ENCODE peak calls at places on chromosomes 2 and 18, in four cellular contexts. D, F, G and B are unnamed samples. For H3K27me3 and H3K9me2, the result is how much of the 10 kb centered on the place peaks cover.

GRCh38 chr2:133591164-133591563 is 22.9 kb upstream of the NCKAP5 start:
- DNase-seq in D (peak), F (peak), G (no peak), B (no peak)

GRCh38 chr18:48829443-48830149 is 121.2 kb downstream of the SMAD7 start:
- DNase-seq in D (no peak), F (peak), G (no peak), B (no peak)

GRCh38 chr18:58687871-58688308 is 16.6 kb downstream of the MALT1 start:
- DNase-seq in D (no peak), F (no peak), G (no peak), B (no peak)

GRCh38 chr2:100786297-100786658 is 33.7 kb upstream of the NPAS2 start:
- DNase-seq in D (peak), F (no peak), G (no peak), B (peak)

GRCh38 chr18:23964282-23965238 is 50.0 kb upstream of the TTC39C start:
- DNase-seq in D (no peak), F (peak), G (peak), B (no peak)

GRCh38 chr18:9055185-9055584 is 47.3 kb upstream of the NDUFV2 start:
- DNase-seq in D (peak), F (no peak), G (peak), B (peak)

GRCh38 chr2:88452980-88453582 is 588 bp upstream of the FOXI3 start:
- DNase-seq in D (no peak), F (no peak), G (no peak), B (no peak)

GRCh38 chr2:14628906-14629305 is 3.6 kb upstream of the LRATD1 start:
- DNase-seq in D (no peak), F (peak), G (no peak), B (peak)

GRCh38 chr2:31997653-31998052 is 13.2 kb downstream of the MEMO1 start:
- DNase-seq in D (no peak), F (no peak), G (no peak), B (no peak)

GRCh38 chr2:233074106-233074505 is 14.0 kb downstream of the INPP5D start:
- DNase-seq in D (no peak), F (no peak), G (no peak), B (no peak)

GRCh38 chr2:70886541-70886987 is 49.1 kb upstream of the ATP6V1B1 start:
- DNase-seq in D (no peak), F (no peak), G (no peak), B (no peak)

GRCh38 chr2:162477011-162477410 is 133.1 kb downstream of the GCA start:
- DNase-seq in D (no peak), F (no peak), G (no peak), B (no peak)

GRCh38 chr18:58909521-58909920 is 44.8 kb downstream of the ZNF532 start:
- DNase-seq in D (no peak), F (no peak), G (no peak), B (no peak)

GRCh38 chr2:72198532-72199241 is 51.0 kb upstream of the CYP26B1 start:
- DNase-seq in D (peak), F (no peak), G (no peak), B (peak)

GRCh38 chr2:239688840-239689239 is 288.0 kb upstream of the HDAC4 start:
- DNase-seq in D (no peak), F (no peak), G (no peak), B (no peak)

GRCh38 chr2:62309465-62310091 is 113.7 kb downstream of the B3GNT2 start:
- DNase-seq in D (no peak), F (no peak), G (no peak), B (no peak)

GRCh38 chr18:456361-456821 is 44.1 kb downstream of the COLEC12 start:
- DNase-seq in D (peak), F (peak), G (no peak), B (no peak)

GRCh38 chr2:113750385-113750784 is 6.1 kb downstream of the SLC35F5 start:
- DNase-seq in D (no peak), F (no peak), G (no peak), B (no peak)

GRCh38 chr2:149739171-149739879 is 151.8 kb upstream of the MMADHC start:
- DNase-seq in D (peak), F (no peak), G (no peak), B (no peak)

GRCh38 chr2:219569041-219569440 is 2.3 kb downstream of the OBSL1 start:
- DNase-seq in D (no peak), F (no peak), G (no peak), B (no peak)

GRCh38 chr18:29841631-29842030 is 1200.9 kb downstream of the DSC3 start:
- DNase-seq in D (no peak), F (no peak), G (no peak), B (peak)

GRCh38 chr2:168146892-168147810 is 100.2 kb downstream of the STK39 start:
- DNase-seq in D (no peak), F (no peak), G (no peak), B (no peak)

GRCh38 chr2:99980200-99980599 is 162.2 kb downstream of the AFF3 start:
- DNase-seq in D (peak), F (no peak), G (no peak), B (no peak)

GRCh38 chr2:235230809-235231601 is 262.8 kb upstream of the AGAP1 start:
- DNase-seq in D (peak), F (no peak), G (no peak), B (no peak)

GRCh38 chr2:122193622-122194021 is 438.2 kb downstream of the TSN start:
- DNase-seq in D (no peak), F (no peak), G (no peak), B (peak)

GRCh38 chr2:96413067-96413722 is 77.6 kb downstream of the NCAPH start:
- DNase-seq in D (no peak), F (peak), G (no peak), B (peak)

GRCh38 chr2:217970206-217970605 is 32.6 kb downstream of the TNS1 start:
- DNase-seq in D (peak), F (no peak), G (no peak), B (no peak)

GRCh38 chr18:48608581-48608980 is 69.8 kb downstream of the CTIF start:
- DNase-seq in D (no peak), F (no peak), G (no peak), B (no peak)

GRCh38 chr2:157787364-157787938 is 88.7 kb downstream of the ACVR1 start:
- DNase-seq in D (no peak), F (no peak), G (no peak), B (no peak)

GRCh38 chr2:160408575-160409291 is 84.9 kb downstream of the RBMS1 start:
- DNase-seq in D (peak), F (peak), G (no peak), B (no peak)

GRCh38 chr2:95346738-95347671 is 49.9 kb downstream of the KCNIP3 start:
- DNase-seq in D (peak), F (peak), G (no peak), B (peak)

GRCh38 chr2:95347681-95348608 is 50.8 kb downstream of the KCNIP3 start:
- DNase-seq in D (no peak), F (no peak), G (no peak), B (no peak)

GRCh38 chr2:95349568-95350319 is 52.6 kb downstream of the KCNIP3 start:
- DNase-seq in D (no peak), F (no peak), G (no peak), B (no peak)

GRCh38 chr2:95350320-95351079 is 52.0 kb upstream of the FAHD2A start:
- DNase-seq in D (no peak), F (no peak), G (no peak), B (no peak)

GRCh38 chr2:95348609-95349567 is 51.7 kb downstream of the KCNIP3 start:
- DNase-seq in D (peak), F (peak), G (no peak), B (no peak)
- H3K27me3 ChIP-seq in D (under half), F (under half), G (under half), B (under half)

GRCh38 chr2:128638311-128638710 is 319.6 kb upstream of the HS6ST1 start:
- DNase-seq in D (no peak), F (no peak), G (no peak), B (no peak)
- H3K9me2 ChIP-seq in D (under half), F (under half), G (under half), B (under half)

GRCh38 chr2:197460653-197461052 is 7.3 kb downstream of the COQ10B start:
- DNase-seq in D (no peak), F (no peak), G (no peak), B (no peak)
- H2AFZ ChIP-seq in D (no peak), F (no peak), G (no peak), B (no peak)

GRCh38 chr2:158968396-158969161 is at the start of gene TANC1:
- DNase-seq in D (peak), F (peak), G (peak), B (peak)

GRCh38 chr2:158967114-158967730 is 1.2 kb upstream of the TANC1 start:
- DNase-seq in D (peak), F (no peak), G (no peak), B (no peak)

GRCh38 chr2:158965731-158966130 is 2.7 kb upstream of the TANC1 start:
- DNase-seq in D (no peak), F (no peak), G (no peak), B (no peak)

GRCh38 chr2:158967731-158968395 is 577 bp upstream of the TANC1 start:
- DNase-seq in D (peak), F (peak), G (no peak), B (peak)

DNA sequence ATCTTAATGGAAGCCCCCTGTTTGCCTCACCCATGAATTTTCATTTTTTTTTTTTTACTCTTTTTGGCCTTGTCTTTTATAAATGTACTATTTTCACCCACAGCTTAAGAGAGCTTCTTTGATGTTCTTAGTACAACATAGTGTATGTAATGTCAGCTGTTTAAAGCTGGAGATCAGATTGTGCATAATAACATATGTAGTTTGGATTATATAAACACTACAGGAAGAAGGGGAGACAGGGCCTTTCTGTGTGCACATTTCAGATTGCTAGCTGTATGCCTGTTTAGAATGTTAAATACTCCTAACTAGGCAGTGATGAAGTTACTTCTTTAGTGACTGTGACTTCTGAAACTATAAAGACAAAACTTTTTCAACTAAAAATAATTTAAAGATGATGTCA is 2.1 kb upstream of the TANC1 start:
- DNase-seq in D (no peak), F (no peak), G (no peak), B (no peak)
- H3K27me3 ChIP-seq in D (under half), F (under half), G (under half), B (under half)

GRCh38 chr2:128638741-128639477 is 320.2 kb upstream of the HS6ST1 start:
- DNase-seq in D (peak), F (no peak), G (no peak), B (no peak)
- H3K9me2 ChIP-seq in D (under half), F (under half), G (under half), B (under half)

GRCh38 chr2:9071032-9071431 is 67.5 kb upstream of the MBOAT2 start:
- DNase-seq in D (peak), F (peak), G (peak), B (peak)
- H2AFZ ChIP-seq in D (no peak), F (no peak), G (peak), B (peak)

GRCh38 chr18:75687626-75688025 is 260.1 kb upstream of the SMIM21 start:
- DNase-seq in D (no peak), F (no peak), G (no peak), B (peak)
- H3K27me3 ChIP-seq in D (under half), F (under half), G (under half), B (half or more)

GRCh38 chr2:128639693-128640092 is 321.0 kb upstream of the HS6ST1 start:
- DNase-seq in D (peak), F (no peak), G (no peak), B (no peak)

GRCh38 chr2:128640166-128640846 is 321.6 kb upstream of the HS6ST1 start:
- DNase-seq in D (peak), F (no peak), G (no peak), B (no peak)

GRCh38 chr2:128642316-128642715 is 323.6 kb upstream of the HS6ST1 start:
- DNase-seq in D (no peak), F (no peak), G (no peak), B (no peak)

GRCh38 chr2:128641421-128642095 is 322.9 kb upstream of the HS6ST1 start:
- DNase-seq in D (no peak), F (no peak), G (no peak), B (no peak)

DNA sequence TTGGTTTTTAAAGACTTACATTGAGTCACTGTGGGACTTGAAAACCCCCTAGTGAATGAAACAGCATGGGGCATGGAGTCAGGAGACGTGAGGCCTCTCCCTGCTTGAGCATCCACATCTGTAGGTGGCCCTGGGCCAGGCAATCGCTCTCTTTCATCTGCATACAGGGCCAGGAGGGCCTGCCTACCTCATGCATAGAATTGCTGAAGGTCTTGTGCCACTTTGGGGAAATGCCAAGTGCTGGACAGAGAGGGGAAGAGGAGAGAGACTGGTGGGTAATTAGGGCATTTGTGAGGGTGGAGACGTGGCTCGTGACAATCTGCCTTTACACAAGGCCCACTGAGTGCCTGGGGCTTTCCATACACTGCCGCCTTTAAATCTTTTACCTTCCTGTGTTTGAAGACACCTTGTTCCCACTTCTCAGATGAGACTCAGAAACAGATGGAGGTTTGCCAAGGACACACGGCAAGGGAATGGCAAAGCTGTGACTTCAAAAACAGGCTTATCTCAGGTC is 322.2 kb upstream of the HS6ST1 start:
- DNase-seq in D (no peak), F (no peak), G (no peak), B (no peak)
- H3K9me2 ChIP-seq in D (under half), F (under half), G (under half), B (under half)

DNA sequence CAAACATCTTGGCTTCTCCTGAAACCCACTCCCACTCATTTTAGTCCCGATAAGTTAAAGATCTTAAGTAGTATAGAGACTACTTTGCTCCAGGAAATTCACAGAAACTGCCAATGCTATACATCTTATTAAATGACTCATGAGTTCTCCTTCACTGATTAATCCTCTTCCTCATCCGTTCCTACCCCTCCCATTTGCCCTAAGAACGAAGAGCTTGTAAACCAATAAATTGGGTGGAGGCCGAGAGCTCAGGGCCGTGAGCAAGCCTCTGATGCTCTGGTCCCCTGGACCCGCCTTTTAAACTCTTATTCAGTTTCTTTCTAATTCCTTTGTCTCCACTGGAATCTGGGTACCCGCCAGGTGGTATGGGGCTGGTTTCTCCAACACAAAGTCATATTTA is 68.6 kb downstream of the METTL8 start:
- DNase-seq in D (no peak), F (no peak), G (no peak), B (peak)
- H2AFZ ChIP-seq in D (no peak), F (no peak), G (no peak), B (peak)

GRCh38 chr18:57444301-57444759 is 9.2 kb downstream of the ONECUT2 start:
- DNase-seq in D (no peak), F (no peak), G (no peak), B (no peak)
- H3K27me3 ChIP-seq in D (half or more), F (half or more), G (under half), B (under half)